ENCODE peak calls at places on chromosomes 11 and 22, in six cellular contexts. One of them, this sample, is unnamed.

GRCh38 chr22:50473088-50473487 is 1.7 kb downstream of the SBF1 start:
- DNase-seq in HTR-8/SVneo: no peak
- DNase-seq in CD8-positive, alpha-beta T cell: peak
- DNase-seq in amniotic stem cell: no peak
- DNase-seq in activated CD4-positive, CD25-positive, alpha-beta regulatory T cell treated with anti-CD3 and anti-CD28 coated beads, Interleukin-2, amount 50 U/mL, for 72 hours: no peak
- DNase-seq in ELR: peak
- DNase-seq in this sample: peak

GRCh38 chr11:102047305-102047924 is at the start of gene CFAP300:
- DNase-seq in HTR-8/SVneo: peak
- DNase-seq in CD8-positive, alpha-beta T cell: no peak
- DNase-seq in amniotic stem cell: peak
- DNase-seq in activated CD4-positive, CD25-positive, alpha-beta regulatory T cell treated with anti-CD3 and anti-CD28 coated beads, Interleukin-2, amount 50 U/mL, for 72 hours: peak
- DNase-seq in ELR: peak
- DNase-seq in this sample: peak

GRCh38 chr11:86370922-86371614 is 3.6 kb upstream of the CCDC81 start:
- DNase-seq in HTR-8/SVneo: no peak
- DNase-seq in CD8-positive, alpha-beta T cell: no peak
- DNase-seq in amniotic stem cell: no peak
- DNase-seq in activated CD4-positive, CD25-positive, alpha-beta regulatory T cell treated with anti-CD3 and anti-CD28 coated beads, Interleukin-2, amount 50 U/mL, for 72 hours: no peak
- DNase-seq in ELR: peak
- DNase-seq in this sample: no peak

GRCh38 chr11:64122411-64123101 is 43.4 kb downstream of the MACROD1 start:
- DNase-seq in HTR-8/SVneo: no peak
- DNase-seq in CD8-positive, alpha-beta T cell: no peak
- DNase-seq in amniotic stem cell: no peak
- DNase-seq in activated CD4-positive, CD25-positive, alpha-beta regulatory T cell treated with anti-CD3 and anti-CD28 coated beads, Interleukin-2, amount 50 U/mL, for 72 hours: no peak
- DNase-seq in ELR: no peak
- DNase-seq in this sample: no peak

GRCh38 chr11:12362857-12363256 is 14.5 kb upstream of the PARVA start:
- DNase-seq in HTR-8/SVneo: no peak
- DNase-seq in CD8-positive, alpha-beta T cell: no peak
- DNase-seq in amniotic stem cell: no peak
- DNase-seq in activated CD4-positive, CD25-positive, alpha-beta regulatory T cell treated with anti-CD3 and anti-CD28 coated beads, Interleukin-2, amount 50 U/mL, for 72 hours: no peak
- DNase-seq in ELR: no peak
- DNase-seq in this sample: no peak

GRCh38 chr11:119585038-119585666 is 143.8 kb downstream of the NECTIN1 start:
- DNase-seq in HTR-8/SVneo: no peak
- DNase-seq in CD8-positive, alpha-beta T cell: no peak
- DNase-seq in amniotic stem cell: no peak
- DNase-seq in activated CD4-positive, CD25-positive, alpha-beta regulatory T cell treated with anti-CD3 and anti-CD28 coated beads, Interleukin-2, amount 50 U/mL, for 72 hours: no peak
- DNase-seq in ELR: no peak
- DNase-seq in this sample: no peak

GRCh38 chr11:125980421-125980820 is 34.6 kb downstream of the VSIG10L2 start:
- DNase-seq in HTR-8/SVneo: no peak
- DNase-seq in CD8-positive, alpha-beta T cell: no peak
- DNase-seq in amniotic stem cell: no peak
- DNase-seq in activated CD4-positive, CD25-positive, alpha-beta regulatory T cell treated with anti-CD3 and anti-CD28 coated beads, Interleukin-2, amount 50 U/mL, for 72 hours: no peak
- DNase-seq in ELR: no peak
- DNase-seq in this sample: no peak

GRCh38 chr11:131512228-131512627 is 141.8 kb downstream of the NTM start:
- DNase-seq in HTR-8/SVneo: no peak
- DNase-seq in CD8-positive, alpha-beta T cell: no peak
- DNase-seq in amniotic stem cell: no peak
- DNase-seq in activated CD4-positive, CD25-positive, alpha-beta regulatory T cell treated with anti-CD3 and anti-CD28 coated beads, Interleukin-2, amount 50 U/mL, for 72 hours: no peak
- DNase-seq in ELR: no peak
- DNase-seq in this sample: no peak

GRCh38 chr22:45929649-45930048 is 47.3 kb downstream of the WNT7B start:
- DNase-seq in HTR-8/SVneo: no peak
- DNase-seq in CD8-positive, alpha-beta T cell: no peak
- DNase-seq in amniotic stem cell: no peak
- DNase-seq in activated CD4-positive, CD25-positive, alpha-beta regulatory T cell treated with anti-CD3 and anti-CD28 coated beads, Interleukin-2, amount 50 U/mL, for 72 hours: no peak
- DNase-seq in ELR: no peak
- DNase-seq in this sample: no peak

GRCh38 chr22:49958462-49958921 is 2.1 kb upstream of the PIM3 start:
- DNase-seq in HTR-8/SVneo: no peak
- DNase-seq in CD8-positive, alpha-beta T cell: no peak
- DNase-seq in amniotic stem cell: no peak
- DNase-seq in activated CD4-positive, CD25-positive, alpha-beta regulatory T cell treated with anti-CD3 and anti-CD28 coated beads, Interleukin-2, amount 50 U/mL, for 72 hours: no peak
- DNase-seq in ELR: no peak
- DNase-seq in this sample: no peak

GRCh38 chr22:50304528-50305392 is 2.7 kb downstream of the PLXNB2 start:
- DNase-seq in HTR-8/SVneo: no peak
- DNase-seq in CD8-positive, alpha-beta T cell: no peak
- DNase-seq in amniotic stem cell: no peak
- DNase-seq in activated CD4-positive, CD25-positive, alpha-beta regulatory T cell treated with anti-CD3 and anti-CD28 coated beads, Interleukin-2, amount 50 U/mL, for 72 hours: no peak
- DNase-seq in ELR: no peak
- DNase-seq in this sample: no peak

GRCh38 chr11:132858203-132858602 is 674.1 kb downstream of the OPCML start:
- DNase-seq in HTR-8/SVneo: peak
- DNase-seq in CD8-positive, alpha-beta T cell: no peak
- DNase-seq in amniotic stem cell: no peak
- DNase-seq in activated CD4-positive, CD25-positive, alpha-beta regulatory T cell treated with anti-CD3 and anti-CD28 coated beads, Interleukin-2, amount 50 U/mL, for 72 hours: no peak
- DNase-seq in ELR: peak
- DNase-seq in this sample: no peak